ENCODE peak calls at places on chromosomes 7 and 10, in nine cellular contexts. K is WERI-Rb-1, G is spleen, Y is PC-9, X is psoas muscle, W is HepG2, B is foreskin keratinocyte, H is HL-60, N is body of pancreas. P is an unnamed sample.

GRCh38 chr7:75064801-75065200 is 8.8 kb downstream of the RCC1L start:
- DNase-seq in K (no peak), G (peak; percentile 29), Y (no peak), X (peak; percentile 12), W (no peak), B (no peak), H (no peak), N (no peak), P (no peak)

GRCh38 chr10:65622608-65623007 is 1303.2 kb upstream of the LRRTM3 start:
- DNase-seq in K (no peak), G (no peak), Y (no peak), X (no peak), W (no peak), B (peak; percentile 71), H (no peak), N (no peak), P (peak; percentile 26)

GRCh38 chr10:28781296-28781695 is 104.0 kb downstream of the BAMBI start:
- DNase-seq in K (no peak), G (no peak), Y (no peak), X (no peak), W (no peak), B (no peak), H (no peak), N (no peak), P (no peak)

GRCh38 chr7:34048445-34048844 is 143.1 kb downstream of the BMPER start:
- DNase-seq in K (no peak), G (no peak), Y (no peak), X (no peak), W (no peak), B (no peak), H (no peak), N (no peak), P (no peak)

GRCh38 chr7:152615052-152615741 is 60.7 kb downstream of the XRCC2 start:
- DNase-seq in K (peak; percentile 54), G (no peak), Y (no peak), X (no peak), W (peak; percentile 66), B (no peak), H (no peak), N (no peak), P (no peak)

GRCh38 chr10:91511549-91512330 is 101.6 kb downstream of the HECTD2 start:
- DNase-seq in K (no peak), G (no peak), Y (no peak), X (no peak), W (no peak), B (peak; percentile 63), H (no peak), N (no peak), P (peak; percentile 44)

GRCh38 chr7:49001610-49002033 is 77.3 kb downstream of the CDC14C start:
- DNase-seq in K (peak; percentile 75), G (no peak), Y (no peak), X (no peak), W (peak; percentile 20), B (peak; percentile 16), H (peak; percentile 61), N (peak; percentile 15), P (peak; percentile 33)

GRCh38 chr7:128005759-128006159 is 25.5 kb downstream of the LRRC4 start:
- DNase-seq in K (no peak), G (no peak), Y (no peak), X (no peak), W (peak; percentile 87), B (no peak), H (no peak), N (no peak), P (no peak)

GRCh38 chr10:131808370-131808930 is 92.4 kb upstream of the PPP2R2D start:
- DNase-seq in K (no peak), G (no peak), Y (no peak), X (no peak), W (no peak), B (no peak), H (no peak), N (no peak), P (no peak)

GRCh38 chr10:130159395-130159794 is 23.2 kb downstream of the GLRX3 start:
- DNase-seq in K (no peak), G (no peak), Y (no peak), X (no peak), W (no peak), B (no peak), H (no peak), N (no peak), P (no peak)

GRCh38 chr10:130161331-130161730 is 25.1 kb downstream of the GLRX3 start:
- DNase-seq in K (no peak), G (no peak), Y (no peak), X (no peak), W (no peak), B (no peak), H (no peak), N (no peak), P (no peak)

DNA sequence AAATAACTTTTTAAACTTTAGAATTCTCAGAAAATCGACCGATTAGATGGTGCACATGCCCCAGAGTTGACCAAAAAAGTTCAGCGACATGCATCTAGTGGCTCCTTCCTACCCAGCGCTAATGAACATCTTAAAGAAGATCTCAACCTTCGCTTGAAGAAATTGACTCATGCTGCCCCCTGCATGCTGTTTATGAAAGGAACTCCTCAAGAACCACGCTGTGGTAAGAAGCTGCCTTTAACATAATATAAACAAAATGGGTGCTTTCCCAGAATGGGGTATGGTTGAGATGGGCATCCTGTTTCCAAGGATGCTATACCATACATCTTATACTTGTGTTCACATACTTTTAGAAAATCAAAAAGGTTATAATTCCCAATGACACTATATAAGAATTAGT is 24.6 kb downstream of the GLRX3 start:
- DNase-seq in K (no peak), G (no peak), Y (no peak), X (no peak), W (no peak), B (no peak), H (no peak), N (no peak), P (no peak)
- TF ChIP-seq CTCF in K (no peak), G (no peak), Y (no peak), X (no peak), W (no peak), B (peak; percentile 10), H (no peak), N (no peak), P (no peak)

GRCh38 chr10:100341953-100342626 is 4.9 kb upstream of the SCD start:
- DNase-seq in K (peak; percentile 78), G (no peak), Y (peak; percentile 41), X (no peak), W (peak; percentile 87), B (no peak), H (peak; percentile 67), N (peak; percentile 62), P (peak; percentile 88)
- H3K27ac ChIP-seq in K (no peak overlapping the region), G (peak overlapping the region; percentile 75), Y (no peak overlapping the region), X (peak overlapping the region; percentile 82), W (peak overlapping the region; percentile 77), B (no peak overlapping the region), H (no peak overlapping the region), N (no peak overlapping the region), P (peak overlapping the region; percentile 1)

DNA sequence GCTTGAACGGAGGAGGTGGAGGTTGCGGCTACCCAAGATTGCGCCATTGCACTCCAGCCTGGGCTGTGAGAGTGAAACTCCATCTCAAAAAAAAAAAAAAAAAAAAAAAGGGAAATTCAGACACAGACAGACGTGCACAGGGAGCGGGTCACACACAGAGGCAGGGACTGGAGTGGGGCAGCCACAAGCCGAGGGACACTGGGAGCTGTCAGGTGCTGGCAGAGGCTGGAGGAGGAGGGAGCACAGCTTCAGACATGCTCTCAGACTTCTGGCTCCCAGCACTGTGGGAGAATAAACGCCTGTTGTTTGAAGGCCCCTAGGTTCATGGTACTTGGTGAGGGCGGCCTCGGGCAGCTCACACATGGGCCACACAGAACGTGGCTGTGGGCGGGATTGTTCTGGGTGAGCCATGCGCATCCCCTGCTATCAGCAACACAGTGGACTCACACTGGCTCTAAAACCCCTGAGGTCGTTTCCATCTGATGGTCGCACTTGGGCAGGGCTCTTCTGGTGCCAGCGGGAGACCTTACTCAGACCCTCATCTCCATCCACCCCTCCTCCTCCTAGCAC is 375.9 kb downstream of the DNAJB6 start:
- DNase-seq in K (no peak), G (peak; percentile 38), Y (no peak), X (no peak), W (no peak), B (no peak), H (no peak), N (no peak), P (no peak)
- TF ChIP-seq CTCF in K (no peak), G (no peak), Y (no peak), X (no peak), W (no peak), B (no peak), H (no peak), N (no peak), P (no peak)

GRCh38 chr10:112231602-112232001 is 48.0 kb upstream of the GPAM start:
- DNase-seq in K (no peak), G (no peak), Y (no peak), X (no peak), W (no peak), B (no peak), H (no peak), N (no peak), P (no peak)
- H3K27ac ChIP-seq in K (no peak overlapping the region), G (no peak overlapping the region), Y (no peak overlapping the region), X (no peak overlapping the region), W (peak overlapping the region; percentile 52), B (no peak overlapping the region), H (no peak overlapping the region), N (no peak overlapping the region), P (no peak overlapping the region)

GRCh38 chr10:6200588-6201510 is 1.9 kb upstream of the PFKFB3 start:
- DNase-seq in K (no peak), G (peak; percentile 88), Y (no peak), X (peak; percentile 85), W (peak; percentile 56), B (no peak), H (peak; percentile 30), N (peak; percentile 77), P (no peak)

GRCh38 chr10:6202098-6202683 is 541 bp upstream of the PFKFB3 start:
- DNase-seq in K (no peak), G (no peak), Y (no peak), X (no peak), W (no peak), B (no peak), H (no peak), N (no peak), P (no peak)

GRCh38 chr10:6202684-6203330 is at the start of gene PFKFB3:
- DNase-seq in K (peak; percentile 42), G (peak; percentile 98), Y (peak; percentile 73), X (peak; percentile 98), W (peak; percentile 81), B (peak; percentile 70), H (peak; percentile 70), N (peak; percentile 97), P (peak; percentile 97)

GRCh38 chr10:6203331-6204062 is 765 bp downstream of the PFKFB3 start:
- DNase-seq in K (no peak), G (peak; percentile 93), Y (no peak), X (peak; percentile 77), W (no peak), B (no peak), H (peak; percentile 1), N (peak; percentile 66), P (peak; percentile 53)

DNA sequence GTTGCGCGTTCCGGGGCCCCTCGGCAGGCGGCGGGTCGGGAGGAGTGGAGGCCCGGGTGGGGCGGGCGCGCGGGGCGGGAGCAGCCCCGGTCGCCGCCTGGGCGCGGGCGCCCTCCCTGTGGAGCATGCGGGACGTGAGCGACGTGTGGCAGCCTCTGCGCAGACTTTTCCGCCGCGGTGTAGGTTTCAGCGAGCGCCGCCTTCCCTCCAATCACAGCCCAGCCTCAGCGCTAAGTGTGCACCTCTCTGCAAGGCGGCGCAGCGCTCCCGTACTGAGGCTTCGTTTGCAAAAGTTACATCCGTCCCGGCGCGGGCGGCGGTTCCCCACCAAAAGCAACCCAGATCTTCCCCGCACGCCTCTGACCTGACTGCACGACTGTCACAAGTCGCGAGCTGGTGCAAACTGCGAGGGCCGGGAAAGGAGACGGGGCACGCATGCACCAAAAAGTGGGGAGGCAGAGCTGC is 1.2 kb upstream of the PFKFB3 start:
- DNase-seq in K (no peak), G (peak; percentile 95), Y (peak; percentile 54), X (peak; percentile 90), W (peak; percentile 39), B (no peak), H (peak; percentile 43), N (peak; percentile 82), P (peak; percentile 34)
- TF ChIP-seq CTCF in K (no peak), G (no peak), Y (no peak), X (no peak), W (peak; percentile 47), B (peak; percentile 20), H (no peak), N (peak; percentile 4), P (no peak)